ENCODE peak calls at places on chromosomes 16 and 17, in six cellular contexts. P, R, Y, M, J and E are unnamed samples.
A peak's percentile ranks its signal among the peaks of the same experiment; 100 is the strongest.

GRCh38 chr17:67959510-67959909 is 36.8 kb downstream of the C17orf58 start:
- DNase-seq in Y (no peak), P (no peak), M (no peak), J (peak; percentile 39), R (peak; percentile 43), E (no peak)

GRCh38 chr17:5644065-5644464 is 59.8 kb upstream of the NLRP1 start:
- DNase-seq in Y (no peak), P (no peak), R (no peak), J (no peak), M (no peak), E (no peak)

GRCh38 chr16:59633996-59634579 is 900.0 kb upstream of the GOT2 start:
- DNase-seq in R (no peak), P (no peak), J (no peak), Y (no peak), M (no peak), E (no peak)

GRCh38 chr17:66172706-66173223 is 19.2 kb downstream of the CEP112 start:
- DNase-seq in P (no peak), J (no peak), Y (no peak), R (no peak), M (no peak), E (no peak)

GRCh38 chr16:57147381-57148191 is 38.3 kb downstream of the PSME3IP1 start:
- DNase-seq in J (peak; percentile 65), P (peak; percentile 66), Y (no peak), M (no peak), R (no peak), E (no peak)

GRCh38 chr16:923184-923583 is 47.6 kb downstream of the LMF1 start:
- DNase-seq in R (no peak), M (no peak), P (no peak), Y (no peak), J (no peak), E (no peak)

GRCh38 chr16:48409839-48410610 is 24.8 kb upstream of the SIAH1 start:
- DNase-seq in M (peak; percentile 54), Y (no peak), R (peak; percentile 68), J (no peak), P (no peak), E (no peak)

GRCh38 chr16:50390914-50391700 is 22.3 kb upstream of the BRD7 start:
- DNase-seq in P (no peak), J (no peak), Y (no peak), R (no peak), M (no peak), E (no peak)

GRCh38 chr17:78113804-78114785 is 14.5 kb downstream of the TMC6 start:
- DNase-seq in R (no peak), M (no peak), P (no peak), Y (no peak), J (no peak), E (no peak)

GRCh38 chr17:80758793-80759673 is 214.4 kb downstream of the RPTOR start:
- DNase-seq in R (no peak), M (no peak), Y (no peak), J (no peak), P (peak; percentile 69), E (no peak)

GRCh38 chr17:61583242-61583641 is 7.8 kb downstream of the NACA2 start:
- DNase-seq in P (no peak), R (no peak), J (peak; percentile 35), M (peak; percentile 27), Y (no peak), E (peak; percentile 10)

GRCh38 chr17:73343168-73343634 is 31.4 kb upstream of the CDC42EP4 start:
- DNase-seq in M (peak; percentile 30), J (peak; percentile 89), R (peak; percentile 51), Y (no peak), P (peak; percentile 95), E (no peak)

GRCh38 chr17:81607431-81607830 is 29.5 kb downstream of the NPLOC4 start:
- DNase-seq in J (no peak), Y (no peak), R (no peak), M (no peak), P (no peak), E (no peak)

GRCh38 chr17:69500911-69501429 is 86.5 kb downstream of the MAP2K6 start:
- DNase-seq in Y (no peak), J (no peak), P (no peak), M (no peak), R (peak; percentile 27), E (no peak)

GRCh38 chr16:1042776-1043349 is 29.7 kb upstream of the SSTR5 start:
- DNase-seq in M (peak; percentile 28), J (no peak), Y (no peak), P (no peak), R (no peak), E (no peak)

GRCh38 chr16:29898786-29899515 is 399 bp downstream of the SEZ6L2 start:
- DNase-seq in J (peak; percentile 86), R (peak; percentile 69), P (no peak), M (no peak), Y (no peak), E (no peak)

DNA sequence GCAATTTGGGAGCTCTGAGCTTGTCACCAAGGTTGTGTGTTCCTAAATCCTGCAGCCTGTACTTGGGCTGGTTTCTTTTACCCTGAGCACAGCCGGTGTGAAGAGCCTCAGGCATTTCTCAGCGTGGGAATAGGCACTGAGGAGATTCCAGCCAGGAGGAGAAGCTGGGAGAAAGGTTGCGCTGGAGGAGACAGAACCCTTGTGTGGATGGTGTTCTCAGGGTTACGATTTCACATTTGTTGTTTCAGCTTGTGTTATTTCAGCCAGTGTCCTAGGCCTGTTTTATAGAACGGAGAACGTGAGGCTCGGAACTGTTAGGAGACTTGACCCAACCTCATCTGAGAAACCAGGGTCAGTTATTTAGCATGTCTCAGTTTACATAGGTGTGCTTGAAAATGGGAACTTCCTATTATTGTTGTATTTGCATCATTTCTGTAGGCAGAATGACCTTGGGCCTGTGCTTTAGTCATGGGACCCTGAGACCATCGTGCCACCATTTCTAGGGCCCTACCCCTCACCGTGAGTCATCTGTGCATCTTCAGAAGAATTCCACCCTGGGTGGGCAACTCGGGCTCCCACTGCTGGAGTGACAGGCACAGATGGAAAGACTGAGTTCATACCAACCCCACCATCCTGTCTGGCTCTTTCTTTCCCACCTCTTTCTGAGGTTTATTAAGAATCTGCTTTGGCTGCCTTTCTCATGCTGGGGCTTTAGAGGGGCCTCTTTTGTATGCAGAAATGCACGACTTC is 134.9 kb downstream of the MSI2 start:
- DNase-seq in Y (no peak), J (no peak), M (no peak), R (no peak), P (no peak), E (no peak)
- TF ChIP-seq POLR2AphosphoS5 in Y (no peak), J (no peak), M (no peak), R (no peak), P (no peak), E (no peak)

GRCh38 chr17:40516581-40517285 is 15.3 kb upstream of the TNS4 start:
- DNase-seq in R (peak; percentile 46), P (peak; percentile 36), Y (peak; percentile 55), M (peak; percentile 88), J (no peak), E (peak; percentile 70)
- TF ChIP-seq POLR2AphosphoS5 in R (no peak), P (no peak), Y (no peak), M (peak; percentile 69), J (no peak), E (no peak)

DNA sequence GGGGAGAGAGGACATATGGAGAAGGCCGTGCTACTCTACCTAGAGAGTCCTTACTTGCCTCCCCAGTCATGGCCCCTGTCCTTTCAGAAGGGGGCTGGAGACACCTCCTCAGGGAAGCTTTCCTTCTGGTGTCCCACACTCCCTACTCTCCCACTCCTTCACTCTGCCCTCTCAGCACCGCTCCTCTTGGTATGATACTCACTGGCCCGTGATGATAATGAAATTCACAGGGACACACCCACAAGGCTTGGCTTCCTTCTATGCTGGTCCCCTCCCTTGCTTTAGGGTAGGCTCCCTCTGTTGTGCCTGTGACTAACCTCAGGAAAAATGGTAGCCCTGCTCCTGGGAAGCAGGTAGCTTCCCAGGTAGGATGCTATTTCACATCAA is 4.2 kb upstream of the DHRS13 start:
- DNase-seq in Y (no peak), P (peak; percentile 20), J (no peak), M (peak; percentile 85), R (no peak), E (no peak)
- TF ChIP-seq POLR2AphosphoS5 in Y (no peak), P (no peak), J (no peak), M (peak; percentile 24), R (no peak), E (no peak)

GRCh38 chr17:36529121-36529520 is 5.5 kb downstream of the MYO19 start:
- DNase-seq in P (no peak), J (no peak), M (peak; percentile 58), Y (no peak), R (no peak), E (no peak)
- TF ChIP-seq POLR2AphosphoS5 in P (no peak), J (no peak), M (peak; percentile 38), Y (no peak), R (no peak), E (no peak)

GRCh38 chr16:87963400-87963799 is 12.2 kb downstream of the BANP start:
- DNase-seq in M (no peak), R (no peak), Y (no peak), P (no peak), J (no peak), E (no peak)

GRCh38 chr16:87965973-87966667 is 14.9 kb downstream of the BANP start:
- DNase-seq in Y (no peak), R (no peak), J (no peak), M (no peak), P (no peak), E (no peak)

GRCh38 chr16:87966685-87967185 is 15.5 kb downstream of the BANP start:
- DNase-seq in P (peak; percentile 73), Y (no peak), R (peak; percentile 45), J (no peak), M (no peak), E (no peak)

GRCh38 chr16:87964049-87964448 is 12.8 kb downstream of the BANP start:
- DNase-seq in R (no peak), P (no peak), J (no peak), M (no peak), Y (no peak), E (no peak)

DNA sequence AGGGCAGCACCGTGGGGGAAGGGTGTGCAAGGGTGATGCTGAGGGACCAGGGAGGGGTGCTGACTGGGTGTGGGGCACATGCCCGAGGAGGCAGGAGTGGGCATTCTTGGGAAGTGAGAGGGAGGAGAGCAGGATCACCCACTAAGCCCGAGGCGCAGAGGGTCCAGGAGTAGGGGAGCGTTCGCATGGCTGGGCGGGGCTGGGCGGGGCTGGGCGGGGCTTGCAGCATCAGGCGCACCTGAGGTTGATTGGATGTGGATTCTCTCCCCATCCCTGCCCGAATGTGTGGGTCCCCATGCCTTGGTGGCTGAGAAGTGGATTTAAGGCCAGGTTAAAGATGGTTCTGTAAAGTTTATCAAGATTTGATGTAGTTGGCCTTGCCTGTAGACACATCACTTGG is 14.2 kb downstream of the BANP start:
- DNase-seq in M (no peak), R (no peak), J (peak; percentile 55), P (no peak), Y (no peak), E (no peak)
- TF ChIP-seq POLR2AphosphoS5 in M (no peak), R (no peak), J (no peak), P (no peak), Y (no peak), E (no peak)